ENCODE peak calls at places on chromosome 18, in five cellular contexts. Q, M, C, V and Y are unnamed samples.

GRCh38 chr18:12765127-12765526 is 62.3 kb downstream of the PSMG2 start:
- DNase-seq in Q (no peak), M (no peak), C (no peak), V (peak), Y (no peak)

GRCh38 chr18:42178381-42179080 is 223.5 kb downstream of the PIK3C3 start:
- DNase-seq in Q (no peak), M (no peak), C (no peak), V (no peak), Y (peak)

GRCh38 chr18:28637897-28638296 is 461.0 kb upstream of the CDH2 start:
- DNase-seq in Q (no peak), M (no peak), C (no peak), V (no peak), Y (no peak)

GRCh38 chr18:78082776-78083175 is 833.1 kb downstream of the GALR1 start:
- DNase-seq in Q (no peak), M (no peak), C (no peak), V (no peak), Y (no peak)

GRCh38 chr18:12236934-12237832 is 17.0 kb upstream of the CIDEA start:
- DNase-seq in Q (no peak), M (peak), C (peak), V (peak), Y (peak)

GRCh38 chr18:24934231-24934932 is 417.6 kb downstream of the ZNF521 start:
- DNase-seq in Q (no peak), M (no peak), C (no peak), V (no peak), Y (no peak)

GRCh38 chr18:23812566-23813440 is 123.5 kb downstream of the LAMA3 start:
- DNase-seq in Q (no peak), M (no peak), C (no peak), V (no peak), Y (peak)

GRCh38 chr18:74451148-74451547 is 6.0 kb downstream of the DIPK1C start:
- DNase-seq in Q (no peak), M (no peak), C (no peak), V (no peak), Y (no peak)

DNA sequence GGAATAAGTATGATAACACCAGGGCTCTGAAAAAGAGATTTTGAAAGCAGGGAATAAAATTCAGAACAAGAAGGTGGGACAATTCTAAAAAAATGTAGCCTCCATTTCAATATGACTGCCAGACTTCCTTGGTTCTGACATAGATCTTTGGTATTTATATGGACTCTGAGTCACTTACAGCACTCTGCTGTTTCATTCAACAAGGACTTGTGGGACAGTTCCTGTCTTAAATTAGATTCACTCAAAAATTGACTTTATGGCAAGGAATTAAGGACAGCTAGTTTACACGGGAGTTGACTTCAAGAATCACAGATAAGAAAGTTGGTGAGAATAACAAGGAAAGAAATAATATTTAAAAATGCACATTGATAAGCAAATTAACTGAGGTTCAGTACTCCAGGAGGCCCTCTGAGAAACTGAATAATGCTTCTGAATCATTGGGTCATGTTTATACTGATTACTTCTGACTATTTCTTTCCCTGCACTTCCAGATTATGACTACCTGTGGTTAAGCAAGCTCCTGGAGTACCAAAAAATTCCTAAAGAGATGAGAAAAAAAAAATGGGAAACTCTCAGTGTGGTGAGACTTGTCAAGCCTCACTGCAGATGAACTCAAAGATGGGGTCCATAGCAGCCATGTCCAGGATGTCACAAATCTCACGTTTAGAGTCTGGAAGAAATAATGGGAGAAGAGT is 828.3 kb upstream of the PIK3C3 start:
- DNase-seq in Q (peak), M (peak), C (no peak), V (no peak), Y (peak)
- H3K4me3 ChIP-seq in Q (no peak), M (no peak), C (no peak), V (no peak), Y (no peak)

GRCh38 chr18:33212363-33212762 is 228.2 kb downstream of the CCDC178 start:
- DNase-seq in Q (no peak), M (no peak), C (no peak), V (no peak), Y (no peak)

GRCh38 chr18:33205777-33206176 is 234.7 kb downstream of the CCDC178 start:
- DNase-seq in Q (no peak), M (no peak), C (no peak), V (no peak), Y (no peak)

DNA sequence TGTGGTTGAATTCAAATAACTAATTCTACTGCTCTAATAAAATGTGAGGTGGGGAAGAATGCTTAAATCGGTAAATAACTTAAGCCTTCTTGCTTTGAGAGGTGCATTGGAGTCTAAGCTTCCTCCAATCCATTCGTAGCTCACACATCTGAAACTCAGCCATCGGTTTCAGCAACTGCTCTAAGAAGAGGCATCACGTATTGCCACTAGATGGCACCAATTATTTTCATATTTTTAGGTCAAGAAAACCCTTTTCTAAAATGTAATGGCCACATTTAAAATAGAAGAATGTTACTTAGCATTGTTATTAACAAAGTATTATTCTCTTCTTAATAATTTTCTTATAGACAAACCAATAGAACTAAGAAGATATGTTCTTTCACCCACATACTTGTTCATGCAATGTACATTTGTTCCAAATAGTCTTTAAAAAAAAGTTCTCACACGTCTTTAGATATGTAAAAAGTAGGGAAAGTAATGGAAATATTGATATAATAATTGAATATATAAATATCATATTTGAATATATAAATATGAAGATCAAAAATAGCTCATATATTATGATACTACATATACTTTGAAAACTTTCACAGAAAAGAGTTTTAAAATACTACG is 229.8 kb downstream of the CCDC178 start:
- DNase-seq in Q (no peak), M (peak), C (no peak), V (no peak), Y (peak)
- TF ChIP-seq CTCF in Q (peak), M (peak), C (no peak), V (no peak), Y (peak)

GRCh38 chr18:48902856-48903601 is 47.7 kb downstream of the SMAD7 start:
- DNase-seq in Q (no peak), M (peak), C (peak), V (no peak), Y (peak)
- H3K4me3 ChIP-seq in Q (no peak), M (no peak), C (no peak), V (no peak), Y (no peak)

GRCh38 chr18:48293954-48294893 is 115.0 kb downstream of the ZBTB7C start:
- DNase-seq in Q (no peak), M (no peak), C (peak), V (no peak), Y (no peak)

GRCh38 chr18:48297139-48297538 is 112.0 kb downstream of the ZBTB7C start:
- DNase-seq in Q (no peak), M (no peak), C (no peak), V (no peak), Y (no peak)

GRCh38 chr18:48296581-48296980 is 112.6 kb downstream of the ZBTB7C start:
- DNase-seq in Q (no peak), M (no peak), C (peak), V (no peak), Y (no peak)

GRCh38 chr18:48294894-48295585 is 114.1 kb downstream of the ZBTB7C start:
- DNase-seq in Q (no peak), M (no peak), C (peak), V (no peak), Y (no peak)

GRCh38 chr18:48295586-48296311 is 113.4 kb downstream of the ZBTB7C start:
- DNase-seq in Q (no peak), M (no peak), C (peak), V (no peak), Y (no peak)
- TF ChIP-seq CTCF in Q (peak), M (peak), C (no peak), V (no peak), Y (peak)

DNA sequence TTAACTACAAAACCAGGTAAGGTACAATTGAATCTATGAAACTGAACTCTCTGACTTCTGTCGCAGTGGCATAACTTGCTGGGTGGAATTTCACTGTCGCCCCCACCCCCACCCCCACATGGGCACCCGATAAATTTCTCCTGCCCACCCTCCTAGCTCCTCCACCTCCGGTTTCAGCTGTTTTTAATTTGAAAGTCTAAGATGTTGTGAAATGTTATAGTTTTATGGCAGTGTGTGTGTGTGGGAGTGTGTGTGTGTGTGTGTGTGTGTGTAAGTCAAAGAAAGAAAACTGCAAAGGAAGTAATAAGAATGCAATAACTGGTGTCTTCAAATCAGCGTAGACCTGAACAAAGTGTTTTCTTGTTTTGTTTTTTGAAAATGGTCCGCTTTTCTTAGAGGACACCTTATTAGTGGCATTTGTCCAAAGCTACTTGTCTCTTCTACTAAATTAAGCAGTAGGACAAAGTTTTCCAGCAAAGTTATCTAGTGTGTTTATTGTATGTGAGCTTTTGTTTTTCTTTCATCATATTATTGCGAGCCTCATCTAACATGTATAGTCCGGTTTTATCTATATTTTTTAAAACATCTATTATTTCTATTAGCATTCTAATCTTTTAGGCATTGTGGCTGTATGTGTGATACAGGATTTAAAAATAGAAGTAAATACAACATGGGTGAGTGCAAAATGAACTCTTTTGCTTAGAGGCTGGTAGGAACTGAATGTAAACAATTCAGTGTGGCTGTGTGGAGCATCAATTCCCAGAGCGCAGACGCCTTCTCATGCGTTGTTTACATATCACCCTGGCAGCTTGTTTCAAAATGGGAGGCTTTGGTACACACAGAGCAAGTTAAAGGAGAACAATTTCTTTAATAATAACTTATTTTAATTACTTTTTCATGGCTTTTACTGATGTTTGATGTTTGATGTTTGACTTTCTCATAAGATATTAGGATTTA is 610 bp downstream of the DTNA start:
- DNase-seq in Q (no peak), M (peak), C (no peak), V (no peak), Y (peak)
- H3K4me3 ChIP-seq in Q (peak), M (peak), C (peak), V (no peak), Y (peak)

GRCh38 chr18:6542296-6542695 is 127.6 kb upstream of the L3MBTL4 start:
- DNase-seq in Q (no peak), M (no peak), C (no peak), V (no peak), Y (no peak)

GRCh38 chr18:6547476-6547875 is 132.8 kb upstream of the L3MBTL4 start:
- DNase-seq in Q (no peak), M (no peak), C (no peak), V (no peak), Y (no peak)

GRCh38 chr18:6546229-6546628 is 131.5 kb upstream of the L3MBTL4 start:
- DNase-seq in Q (no peak), M (no peak), C (no peak), V (no peak), Y (no peak)

GRCh38 chr18:6537468-6537867 is 122.8 kb upstream of the L3MBTL4 start:
- DNase-seq in Q (no peak), M (no peak), C (no peak), V (no peak), Y (no peak)

GRCh38 chr18:6543330-6543908 is 128.7 kb upstream of the L3MBTL4 start:
- DNase-seq in Q (no peak), M (no peak), C (no peak), V (no peak), Y (peak)
- TF ChIP-seq CTCF in Q (peak), M (peak), C (peak), V (no peak), Y (peak)

GRCh38 chr18:61893304-61893970 is 630 bp upstream of the RNF152 start:
- DNase-seq in Q (no peak), M (peak), C (peak), V (peak), Y (peak)

GRCh38 chr18:61891874-61892273 is 933 bp downstream of the RNF152 start:
- DNase-seq in Q (no peak), M (no peak), C (no peak), V (no peak), Y (no peak)

GRCh38 chr18:61893971-61894750 is 1.4 kb upstream of the RNF152 start:
- DNase-seq in Q (no peak), M (peak), C (peak), V (peak), Y (peak)

GRCh38 chr18:61891271-61891670 is 1.5 kb downstream of the RNF152 start:
- DNase-seq in Q (no peak), M (no peak), C (no peak), V (no peak), Y (no peak)

GRCh38 chr18:61892683-61893303 is at the start of gene RNF152:
- DNase-seq in Q (no peak), M (no peak), C (peak), V (peak), Y (peak)
- H3K4me3 ChIP-seq in Q (peak), M (peak), C (peak), V (peak), Y (peak)

GRCh38 chr18:21389283-21389682 is 147.3 kb downstream of the GREB1L start:
- DNase-seq in Q (no peak), M (no peak), C (no peak), V (no peak), Y (no peak)
- TF ChIP-seq CTCF in Q (no peak), M (no peak), C (no peak), V (no peak), Y (peak)

GRCh38 chr18:62523255-62523588 is 397 bp downstream of the ZCCHC2 start:
- DNase-seq in Q (no peak), M (no peak), C (no peak), V (no peak), Y (no peak)

GRCh38 chr18:62524443-62525200 is 1.8 kb downstream of the ZCCHC2 start:
- DNase-seq in Q (no peak), M (peak), C (peak), V (peak), Y (peak)

GRCh38 chr18:62525611-62526010 is 2.8 kb downstream of the ZCCHC2 start:
- DNase-seq in Q (no peak), M (no peak), C (no peak), V (no peak), Y (no peak)

GRCh38 chr18:62523631-62524442 is 1.0 kb downstream of the ZCCHC2 start:
- DNase-seq in Q (no peak), M (peak), C (peak), V (peak), Y (peak)

GRCh38 chr18:62526098-62527025 is 3.5 kb downstream of the ZCCHC2 start:
- DNase-seq in Q (no peak), M (peak), C (peak), V (peak), Y (peak)
- H3K4me3 ChIP-seq in Q (peak), M (peak), C (peak), V (peak), Y (peak)